ENCODE peak calls at places on chromosomes 5 and 9, in four cellular contexts. N, C, B and X are unnamed samples.
A peak's percentile ranks its signal among the peaks of the same experiment; 100 is the strongest.

GRCh38 chr9:3865373-3865772 is 339.6 kb upstream of the RFX3 start:
- DNase-seq in N (no peak), C (no peak), B (no peak), X (no peak)

GRCh38 chr5:146877178-146877681 is 1.3 kb downstream of the PPP2R2B start:
- DNase-seq in N (no peak), C (no peak), B (no peak), X (no peak)

GRCh38 chr9:137745541-137745991 is 126.8 kb downstream of the EHMT1 start:
- DNase-seq in N (peak; percentile 19), C (peak; percentile 15), B (peak; percentile 66), X (no peak)

GRCh38 chr5:154768207-154768606 is 13.0 kb downstream of the LARP1 start:
- DNase-seq in N (no peak), C (no peak), B (no peak), X (no peak)

GRCh38 chr9:127924736-127925444 is 5.7 kb downstream of the PIP5KL1 start:
- DNase-seq in N (no peak), C (no peak), B (no peak), X (no peak)

GRCh38 chr5:133665571-133665970 is 53.2 kb upstream of the FSTL4 start:
- DNase-seq in N (no peak), C (no peak), B (no peak), X (no peak)

GRCh38 chr5:169100735-169101075 is 200.2 kb downstream of the SLIT3 start:
- DNase-seq in N (no peak), C (no peak), B (no peak), X (no peak)

GRCh38 chr5:94807985-94808384 is 189.5 kb downstream of the SLF1 start:
- DNase-seq in N (no peak), C (no peak), B (no peak), X (no peak)

GRCh38 chr9:2593754-2594153 is 27.8 kb upstream of the VLDLR start:
- DNase-seq in N (no peak), C (no peak), B (no peak), X (no peak)

GRCh38 chr9:105219291-105219805 is 25.1 kb upstream of the SLC44A1 start:
- DNase-seq in N (no peak), C (no peak), B (no peak), X (no peak)

GRCh38 chr9:105226055-105226454 is 18.4 kb upstream of the SLC44A1 start:
- DNase-seq in N (no peak), C (no peak), B (no peak), X (no peak)

DNA sequence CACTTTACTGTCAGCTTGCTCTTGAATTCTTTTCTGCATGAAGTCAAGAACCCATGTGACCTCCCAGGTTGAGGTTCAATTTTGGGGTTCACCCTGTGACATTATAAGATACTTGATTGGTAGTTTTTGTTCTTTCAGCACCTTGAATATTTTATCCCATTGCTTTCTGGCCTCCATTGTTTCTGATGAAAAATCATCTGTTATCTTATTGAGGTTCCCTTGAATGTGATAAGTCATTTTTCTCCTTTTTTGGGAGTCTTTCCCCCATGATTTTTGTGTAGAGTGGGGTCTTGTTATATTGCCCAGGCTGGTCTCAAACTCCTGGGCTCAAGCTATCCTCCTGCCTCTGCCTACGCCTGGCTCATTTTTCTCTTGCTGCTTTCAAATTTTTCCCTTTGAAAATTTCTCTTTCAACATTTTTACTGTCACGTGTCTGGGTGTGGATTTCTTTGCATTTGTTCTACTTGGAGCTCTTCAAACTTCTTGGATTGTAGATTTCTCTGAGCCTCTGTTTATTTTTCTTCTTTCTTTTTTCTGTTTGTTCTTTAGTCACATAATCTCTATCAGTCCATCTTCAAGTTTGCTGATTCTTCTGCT is 20.8 kb upstream of the SLC44A1 start:
- DNase-seq in N (no peak), C (no peak), B (no peak), X (no peak)
- TF ChIP-seq FOSL1 in N (no peak), C (no peak), B (no peak), X (no peak)

DNA sequence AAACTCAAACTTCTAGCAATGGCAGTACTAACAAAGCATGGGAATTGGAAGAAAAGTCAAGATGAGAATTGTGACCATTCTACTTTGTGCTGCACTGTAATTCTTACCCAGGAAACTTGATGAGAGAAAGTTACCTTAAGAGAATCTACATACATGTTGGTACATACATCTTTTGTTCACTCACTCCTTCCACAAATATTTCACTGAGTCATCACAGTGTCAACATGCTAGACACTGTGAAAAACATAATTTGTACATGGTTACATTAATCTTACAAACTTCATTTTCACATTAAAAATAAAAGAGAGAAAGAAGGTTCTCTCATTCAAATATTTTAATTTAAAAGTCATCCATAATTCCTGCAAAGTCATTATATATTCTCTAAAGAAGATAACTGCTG is 28.7 kb downstream of the ERP44 start:
- DNase-seq in N (no peak), C (no peak), B (no peak), X (no peak)
- TF ChIP-seq FOSL1 in N (no peak), C (no peak), B (no peak), X (no peak)

GRCh38 chr5:62343428-62343827 is 37.4 kb downstream of the KIF2A start:
- DNase-seq in N (no peak), C (no peak), B (peak; percentile 51), X (no peak)
- TF ChIP-seq FOSL1 in N (no peak), C (no peak), B (peak; percentile 47), X (no peak)

DNA sequence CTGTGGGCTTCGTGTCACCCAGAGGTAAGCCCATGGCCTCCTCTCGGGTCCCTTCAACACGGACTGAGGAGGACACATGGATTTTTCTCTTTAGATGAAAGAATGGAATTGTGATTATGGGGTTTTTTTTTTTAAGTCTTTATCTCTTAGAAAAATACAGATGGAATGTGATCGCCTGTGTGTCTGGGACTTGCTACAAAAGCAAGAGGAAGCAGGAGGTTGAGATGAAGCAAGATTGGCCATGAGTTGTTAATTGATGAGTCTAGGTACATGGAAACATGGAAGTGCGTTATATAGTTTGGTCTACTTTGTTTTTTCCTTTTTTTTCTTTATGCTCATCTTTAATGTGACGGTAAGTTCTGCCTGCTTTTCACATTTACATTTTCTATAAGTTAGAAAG is 14.6 kb downstream of the USP20 start:
- DNase-seq in N (no peak), C (no peak), B (no peak), X (no peak)
- TF ChIP-seq FOSL1 in N (no peak), C (no peak), B (no peak), X (no peak)

DNA sequence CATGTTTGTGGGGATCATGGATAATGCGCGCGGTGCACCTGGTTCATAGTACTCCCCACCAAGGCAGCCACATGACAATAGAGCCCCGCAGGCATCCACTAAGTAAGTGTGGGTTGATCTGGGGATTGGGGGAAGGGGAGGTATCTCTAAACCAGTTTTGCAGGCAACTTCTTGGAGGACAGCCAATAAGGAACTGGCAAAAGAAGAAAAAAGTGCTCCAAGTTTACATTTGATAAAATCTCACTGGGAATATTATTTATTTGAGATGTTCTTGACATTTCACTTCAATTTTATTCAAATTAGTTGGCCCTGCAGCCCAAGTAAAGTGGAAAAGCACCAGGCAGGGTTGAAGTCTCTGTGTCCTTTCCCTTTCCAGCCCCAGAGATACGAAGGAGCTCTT is 8.5 kb downstream of the FBP1 start:
- DNase-seq in N (no peak), C (no peak), B (no peak), X (no peak)
- TF ChIP-seq FOSL1 in N (no peak), C (no peak), B (no peak), X (no peak)

GRCh38 chr5:96338089-96338488 is 95.0 kb downstream of the PCSK1 start:
- DNase-seq in N (no peak), C (no peak), B (no peak), X (no peak)
- TF ChIP-seq FOSL1 in N (no peak), C (no peak), B (no peak), X (no peak)

GRCh38 chr5:2119578-2119977 is 236.9 kb upstream of the IRX4 start:
- DNase-seq in N (no peak), C (no peak), B (no peak), X (no peak)
- TF ChIP-seq FOSL1 in N (no peak), C (no peak), B (no peak), X (no peak)